ENCODE peak calls at places on chromosomes 5 and 9, in four cellular contexts. M is ovary, P is HepG2, G is A549. Q is an unnamed sample. For H3K4me1, the result is how much of the 10 kb centered on the place peaks cover.

GRCh38 chr5:90201923-90202322 is 207.6 kb downstream of the CETN3 start:
- DNase-seq in G (no peak), P (no peak), M (no peak), Q (no peak)

GRCh38 chr5:143893638-143894037 is 81.7 kb downstream of the HMHB1 start:
- DNase-seq in G (no peak), P (no peak), M (no peak), Q (no peak)

GRCh38 chr9:73042155-73042554 is 89.3 kb upstream of the ALDH1A1 start:
- DNase-seq in P (no peak), M (no peak), G (no peak), Q (no peak)

GRCh38 chr5:59361454-59361853 is 532.1 kb downstream of the PDE4D start:
- DNase-seq in G (peak), M (no peak), P (peak), Q (no peak)

GRCh38 chr5:40221796-40222195 is 457.9 kb upstream of the PTGER4 start:
- DNase-seq in M (no peak), G (no peak), P (no peak), Q (no peak)

GRCh38 chr5:133709074-133709676 is 96.8 kb upstream of the FSTL4 start:
- DNase-seq in G (no peak), P (no peak), M (no peak), Q (no peak)

GRCh38 chr9:134621558-134622110 is 20.0 kb upstream of the COL5A1 start:
- DNase-seq in G (no peak), M (peak), P (no peak), Q (no peak)

GRCh38 chr9:7533376-7534090 is 266.0 kb downstream of the DMAC1 start:
- DNase-seq in G (no peak), P (no peak), M (no peak), Q (no peak)

GRCh38 chr5:137743031-137743640 is 7.2 kb upstream of the KLHL3 start:
- DNase-seq in P (peak), M (peak), G (peak), Q (peak)

GRCh38 chr5:170254056-170254455 is 21.3 kb downstream of the C5orf58 start:
- DNase-seq in G (no peak), P (no peak), M (no peak), Q (no peak)

GRCh38 chr9:137392232-137393007 is 30.5 kb downstream of the EXD3 start:
- DNase-seq in M (no peak), P (no peak), G (no peak), Q (no peak)

GRCh38 chr9:710951-711745 is 130.3 kb upstream of the DMRT1 start:
- DNase-seq in P (no peak), M (no peak), G (no peak), Q (no peak)
- H3K4me1 ChIP-seq in P (half or more), M (under half), G (under half), Q (under half)

GRCh38 chr9:133534346-133535284 is at the start of gene ADAMTSL2:
- DNase-seq in G (no peak), P (peak), M (peak), Q (peak)
- TF ChIP-seq POLR2A in G (no peak), P (no peak), M (no peak), Q (no peak)

DNA sequence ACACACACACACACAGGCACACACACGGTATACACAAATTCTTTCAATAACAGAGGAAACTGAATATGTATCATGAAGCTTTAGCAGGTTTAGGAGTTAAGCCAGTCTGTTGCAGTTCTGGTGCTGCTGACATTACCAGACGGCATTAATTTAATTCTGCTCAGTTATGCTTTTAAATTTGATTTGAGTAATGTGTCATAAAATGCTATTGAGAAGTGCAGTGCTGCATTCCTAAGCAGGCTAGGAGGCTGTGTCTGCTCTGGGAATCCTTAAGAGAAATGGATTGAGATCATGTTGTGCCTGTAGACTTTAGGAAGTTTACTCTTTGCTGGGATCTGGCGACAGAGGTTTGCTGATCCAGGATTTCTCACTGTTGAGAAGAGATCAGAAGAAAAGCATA is 733.8 kb downstream of the BRINP1 start:
- DNase-seq in M (no peak), P (no peak), G (no peak), Q (no peak)
- TF ChIP-seq EP300 in M (no peak), P (no peak), G (no peak), Q (no peak)

GRCh38 chr5:67010684-67011409 is 185.8 kb downstream of the CD180 start:
- DNase-seq in M (no peak), P (no peak), G (no peak), Q (peak)

GRCh38 chr5:67012241-67012640 is 184.4 kb downstream of the CD180 start:
- DNase-seq in M (no peak), P (no peak), G (no peak), Q (no peak)

GRCh38 chr5:67011422-67011821 is 185.2 kb downstream of the CD180 start:
- DNase-seq in P (no peak), M (no peak), G (no peak), Q (no peak)

GRCh38 chr5:67006152-67006848 is 190.3 kb downstream of the CD180 start:
- DNase-seq in M (no peak), G (no peak), P (no peak), Q (no peak)

DNA sequence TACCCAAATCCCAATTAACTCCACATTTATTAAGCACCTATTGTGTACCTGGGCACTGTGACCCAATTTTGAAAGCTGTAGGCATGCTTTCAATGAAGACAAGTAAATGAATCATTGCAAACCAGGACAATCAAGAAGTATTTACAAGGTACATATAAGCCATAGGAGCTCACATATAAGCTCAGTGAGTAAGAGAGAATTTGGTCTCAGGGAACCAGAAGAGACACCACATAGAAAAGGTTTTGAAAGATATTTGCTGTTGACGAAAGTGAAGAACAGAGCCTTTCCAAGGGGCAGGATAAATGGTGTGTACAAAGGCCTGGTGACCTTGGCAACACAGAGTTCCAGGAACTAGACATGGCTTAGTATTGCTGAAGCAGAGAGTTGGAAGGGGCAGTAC is 187.6 kb downstream of the CD180 start:
- DNase-seq in M (no peak), P (peak), G (no peak), Q (no peak)
- H3K4me1 ChIP-seq in M (under half), P (half or more), G (under half), Q (under half)

DNA sequence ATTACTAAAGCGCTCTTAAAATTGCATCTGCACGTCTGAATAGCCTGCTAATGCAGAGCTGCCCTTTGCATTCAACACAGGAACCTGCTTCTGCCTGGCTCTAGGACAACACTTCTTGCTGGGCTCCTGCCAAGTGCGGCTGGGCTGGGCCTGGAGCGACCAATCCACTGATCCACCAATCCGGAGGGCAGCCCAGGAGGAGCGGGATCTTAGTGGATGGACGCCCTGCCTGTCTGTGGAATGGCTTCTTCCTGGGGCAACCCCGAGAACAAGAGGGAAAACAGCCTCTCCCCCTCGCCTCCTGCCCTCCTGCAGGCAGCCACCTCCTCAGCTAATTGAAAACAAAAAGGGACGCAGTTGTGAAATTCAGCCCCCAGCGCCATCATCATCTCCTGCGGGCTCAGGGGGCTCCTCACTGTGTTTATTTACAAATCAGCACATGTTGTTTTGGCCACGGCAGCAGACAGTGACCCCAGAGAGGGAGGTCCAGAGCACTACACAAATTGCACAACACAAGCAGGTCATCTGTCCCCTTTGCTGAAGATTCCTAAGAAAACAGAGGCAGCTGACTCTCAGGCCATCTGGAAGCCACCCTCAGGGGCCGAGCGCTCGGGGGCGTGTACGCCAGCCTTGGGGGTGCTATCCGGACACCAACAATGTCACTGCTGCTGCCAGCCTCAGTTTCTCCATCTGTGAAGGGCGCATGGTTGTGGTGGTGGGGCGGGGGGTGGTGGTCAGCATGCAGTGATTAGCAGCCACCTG is 57.3 kb downstream of the GADD45G start:
- DNase-seq in M (peak), P (peak), G (peak), Q (peak)
- TF ChIP-seq POLR2A in M (no peak), P (no peak), G (no peak), Q (peak)

Q was measured in transverse colon.